ENCODE peak calls at places on chromosomes 4 and X, in nine cellular contexts. Z is hepatocyte, E is heart left ventricle, U is heart right ventricle, D is esophagus muscularis mucosa, Y is cardiac muscle cell, A is upper lobe of right lung, X is gastrocnemius medialis, T is ovary. C is an unnamed sample.

GRCh38 chr4:156545003-156545785 is 426.4 kb downstream of the PDGFC start:
- DNase-seq in Z (no peak), E (no peak), U (peak; percentile 4), D (no peak), Y (no peak), A (no peak), X (no peak), T (no peak), C (no peak)

GRCh38 chr4:34953145-34953799 is 1291.0 kb downstream of the ARAP2 start:
- DNase-seq in Z (peak; percentile 10), E (no peak), U (no peak), D (no peak), Y (no peak), A (no peak), X (no peak), T (no peak), C (no peak)

GRCh38 chr4:164888096-164888495 is 11.1 kb downstream of the APELA start:
- DNase-seq in Z (no peak), E (no peak), U (no peak), D (no peak), Y (no peak), A (no peak), X (no peak), T (no peak), C (no peak)

GRCh38 chrX:23803931-23804381 is 21.0 kb downstream of the SAT1 start:
- DNase-seq in Z (peak; percentile 67), E (no peak), U (peak; percentile 23), D (no peak), Y (no peak), A (no peak), X (no peak), T (no peak), C (no peak)

GRCh38 chr4:34182346-34182745 is 2062.0 kb downstream of the ARAP2 start:
- DNase-seq in Z (no peak), E (no peak), U (no peak), D (no peak), Y (no peak), A (no peak), X (no peak), T (no peak), C (no peak)

GRCh38 chr4:172073590-172073989 is 260.4 kb downstream of the GALNTL6 start:
- DNase-seq in Z (no peak), E (no peak), U (no peak), D (no peak), Y (peak; percentile 3), A (no peak), X (no peak), T (no peak), C (no peak)

GRCh38 chr4:155759372-155760252 is 791 bp downstream of the GUCY1B1 start:
- DNase-seq in Z (peak; percentile 50), E (peak; percentile 90), U (peak; percentile 86), D (no peak), Y (peak; percentile 69), A (peak; percentile 79), X (peak; percentile 18), T (peak; percentile 68), C (no peak)

GRCh38 chr4:10619220-10619619 is 65.3 kb downstream of the CLNK start:
- DNase-seq in Z (peak; percentile 30), E (no peak), U (no peak), D (no peak), Y (no peak), A (no peak), X (no peak), T (no peak), C (no peak)

GRCh38 chr4:26462874-26463273 is 27.4 kb downstream of the CCKAR start:
- DNase-seq in Z (no peak), E (no peak), U (no peak), D (no peak), Y (no peak), A (no peak), X (no peak), T (no peak), C (peak; percentile 8)

GRCh38 chr4:123640271-123640670 is 243.7 kb downstream of the SPRY1 start:
- DNase-seq in Z (no peak), E (no peak), U (no peak), D (no peak), Y (no peak), A (no peak), X (no peak), T (no peak), C (no peak)

GRCh38 chrX:151984328-151984727 is 9.9 kb upstream of the GABRE start:
- DNase-seq in Z (no peak), E (no peak), U (no peak), D (no peak), Y (no peak), A (no peak), X (no peak), T (no peak), C (no peak)

GRCh38 chrX:4655743-4656142 is 942.3 kb upstream of the PRKX start:
- DNase-seq in Z (no peak), E (no peak), U (no peak), D (no peak), Y (no peak), A (no peak), X (no peak), T (no peak), C (no peak)

GRCh38 chr4:177403746-177404145 is 38.5 kb downstream of the AGA start:
- DNase-seq in Z (no peak), E (no peak), U (no peak), D (no peak), Y (no peak), A (no peak), X (no peak), T (no peak), C (no peak)

GRCh38 chr4:41512604-41513003 is 25.4 kb upstream of the LIMCH1 start:
- DNase-seq in Z (no peak), E (no peak), U (no peak), D (no peak), Y (no peak), A (no peak), X (no peak), T (no peak), C (no peak)

GRCh38 chr4:41512139-41512538 is 25.8 kb upstream of the LIMCH1 start:
- DNase-seq in Z (no peak), E (no peak), U (no peak), D (no peak), Y (no peak), A (no peak), X (no peak), T (no peak), C (no peak)

GRCh38 chr4:41509411-41510008 is 28.4 kb upstream of the LIMCH1 start:
- DNase-seq in Z (no peak), E (peak; percentile 53), U (peak; percentile 42), D (no peak), Y (no peak), A (no peak), X (no peak), T (no peak), C (no peak)

GRCh38 chr4:41507292-41507933 is 30.5 kb upstream of the LIMCH1 start:
- DNase-seq in Z (no peak), E (no peak), U (no peak), D (no peak), Y (no peak), A (no peak), X (no peak), T (no peak), C (no peak)

GRCh38 chr4:41510179-41510578 is 27.8 kb upstream of the LIMCH1 start:
- DNase-seq in Z (no peak), E (no peak), U (no peak), D (no peak), Y (no peak), A (no peak), X (no peak), T (no peak), C (no peak)
- TF ChIP-seq CTCF in Z (no peak), E (no peak), U (no peak), D (no peak), Y (no peak), A (no peak), X (no peak), T (no peak), C (no peak)

GRCh38 chr4:163566257-163566656 is 71.8 kb downstream of the TMA16 start:
- DNase-seq in Z (peak; percentile 44), E (no peak), U (no peak), D (no peak), Y (no peak), A (no peak), X (no peak), T (no peak), C (no peak)
- H3K4me3 ChIP-seq in Z (no peak overlapping the region), E (no peak overlapping the region), U (no peak overlapping the region), D (no peak overlapping the region), Y (no peak overlapping the region), A (no peak overlapping the region), X (no peak overlapping the region), T (no peak overlapping the region), C (no peak overlapping the region)

GRCh38 chrX:9663216-9663615 is 102.4 kb downstream of the GPR143 start:
- DNase-seq in Z (no peak), E (no peak), U (no peak), D (no peak), Y (no peak), A (no peak), X (no peak), T (no peak), C (no peak)

GRCh38 chrX:9665113-9665512 is 100.5 kb downstream of the GPR143 start:
- DNase-seq in Z (no peak), E (no peak), U (no peak), D (no peak), Y (no peak), A (no peak), X (no peak), T (no peak), C (no peak)

GRCh38 chrX:9657590-9658256 is 107.9 kb downstream of the GPR143 start:
- DNase-seq in Z (no peak), E (no peak), U (no peak), D (no peak), Y (no peak), A (no peak), X (no peak), T (no peak), C (peak; percentile 61)

GRCh38 chrX:9659571-9660195 is 106.0 kb downstream of the GPR143 start:
- DNase-seq in Z (peak; percentile 26), E (no peak), U (no peak), D (no peak), Y (peak; percentile 56), A (no peak), X (no peak), T (no peak), C (no peak)

GRCh38 chrX:9662148-9662547 is 103.5 kb downstream of the GPR143 start:
- DNase-seq in Z (no peak), E (no peak), U (no peak), D (no peak), Y (no peak), A (no peak), X (no peak), T (no peak), C (no peak)
- H3K4me1 ChIP-seq in Z (no peaks in the 10 kb centered on the region), E (no peaks in the 10 kb centered on the region), U (no peaks in the 10 kb centered on the region), D (peaks cover 21% of the 10 kb centered on the region), Y (peaks cover 11% of the 10 kb centered on the region), A (no peaks in the 10 kb centered on the region), X (no peaks in the 10 kb centered on the region), T (peaks cover 2% of the 10 kb centered on the region), C (no peaks in the 10 kb centered on the region)

GRCh38 chr4:98026362-98026761 is 116.9 kb downstream of the STPG2 start:
- DNase-seq in Z (no peak), E (no peak), U (no peak), D (no peak), Y (no peak), A (no peak), X (no peak), T (no peak), C (no peak)

GRCh38 chr4:98030059-98030458 is 113.2 kb downstream of the STPG2 start:
- DNase-seq in Z (no peak), E (no peak), U (no peak), D (no peak), Y (no peak), A (no peak), X (no peak), T (no peak), C (no peak)

GRCh38 chr4:98027827-98028226 is 115.4 kb downstream of the STPG2 start:
- DNase-seq in Z (peak; percentile 29), E (no peak), U (no peak), D (no peak), Y (peak; percentile 23), A (no peak), X (no peak), T (no peak), C (no peak)
- TF ChIP-seq CTCF in Z (no peak), E (no peak), U (no peak), D (no peak), Y (no peak), A (no peak), X (no peak), T (no peak), C (no peak)